ENCODE peak calls at places on chromosome 11, in six cellular contexts. U is nephron progenitor cell; N is NCI-H2171 treated with DMSO at 0.1 percent for 48 hours; P is activated T-cell treated with anti-CD3 and anti-CD28 coated beads, Interleukin-2, amount 50 U/mL, for 24 hours; S is NAMALWA; V is neural progenitor cell. M is an unnamed sample.

GRCh38 chr11:130611791-130612251 is 163.4 kb downstream of the ADAMTS15 start:
- DNase-seq in U (no peak), N (no peak), P (no peak), S (no peak), V (no peak), M (no peak)

GRCh38 chr11:97862021-97862420 is 1158.7 kb upstream of the CNTN5 start:
- DNase-seq in U (no peak), N (no peak), P (no peak), S (no peak), V (no peak), M (no peak)

GRCh38 chr11:57773026-57773598 is 11.5 kb downstream of the CTNND1 start:
- DNase-seq in U (no peak), N (no peak), P (no peak), S (no peak), V (no peak), M (no peak)

GRCh38 chr11:57482782-57483569 is 22.6 kb downstream of the RTN4RL2 start:
- DNase-seq in U (peak), N (peak), P (peak), S (no peak), V (peak), M (no peak)

GRCh38 chr11:63814383-63814736 is 1.1 kb downstream of the SPINDOC start:
- DNase-seq in U (no peak), N (no peak), P (no peak), S (peak), V (no peak), M (no peak)

GRCh38 chr11:92340839-92341238 is 116.2 kb downstream of the FAT3 start:
- DNase-seq in U (no peak), N (no peak), P (no peak), S (peak), V (peak), M (peak)

GRCh38 chr11:5362017-5362625 is 10.8 kb downstream of the OR51B6 start:
- DNase-seq in U (no peak), N (no peak), P (no peak), S (no peak), V (no peak), M (no peak)

GRCh38 chr11:130904380-130904779 is 11.9 kb downstream of the SNX19 start:
- DNase-seq in U (no peak), N (no peak), P (no peak), S (peak), V (peak), M (no peak)

GRCh38 chr11:12318791-12319733 is 58.3 kb upstream of the PARVA start:
- DNase-seq in U (no peak), N (peak), P (no peak), S (peak), V (no peak), M (no peak)

GRCh38 chr11:120744016-120744994 is 232.8 kb downstream of the GRIK4 start:
- DNase-seq in U (no peak), N (no peak), P (no peak), S (no peak), V (no peak), M (no peak)

GRCh38 chr11:106426696-106427095 is 349.2 kb downstream of the AASDHPPT start:
- DNase-seq in U (no peak), N (no peak), P (no peak), S (no peak), V (no peak), M (no peak)

GRCh38 chr11:112694813-112695212 is 266.4 kb upstream of the NCAM1 start:
- DNase-seq in U (no peak), N (no peak), P (no peak), S (no peak), V (no peak), M (no peak)

GRCh38 chr11:64406221-64406946 is 47.4 kb downstream of the RPS6KA4 start:
- DNase-seq in U (peak), N (no peak), P (no peak), S (no peak), V (peak), M (no peak)

GRCh38 chr11:74673956-74674355 is 57.3 kb downstream of the CHRDL2 start:
- DNase-seq in U (no peak), N (no peak), P (no peak), S (no peak), V (no peak), M (peak)

GRCh38 chr11:119338318-119338890 is 2.3 kb downstream of the C1QTNF5 start:
- DNase-seq in U (peak), N (peak), P (peak), S (peak), V (peak), M (no peak)

GRCh38 chr11:108498816-108499408 is 728 bp upstream of the POGLUT3 start:
- DNase-seq in U (peak), N (no peak), P (no peak), S (no peak), V (no peak), M (no peak)

GRCh38 chr11:27309064-27309463 is 54.0 kb downstream of the CCDC34 start:
- DNase-seq in U (no peak), N (no peak), P (no peak), S (no peak), V (no peak), M (no peak)

GRCh38 chr11:12099132-12099873 is 11.1 kb upstream of the MICAL2 start:
- DNase-seq in U (no peak), N (no peak), P (no peak), S (no peak), V (no peak), M (no peak)

GRCh38 chr11:115860246-115860645 is 356.0 kb upstream of the CADM1 start:
- DNase-seq in U (no peak), N (no peak), P (no peak), S (no peak), V (no peak), M (no peak)

GRCh38 chr11:73227571-73228211 is 9.6 kb downstream of the P2RY2 start:
- DNase-seq in U (peak), N (no peak), P (no peak), S (no peak), V (no peak), M (peak)

GRCh38 chr11:65425971-65426838 is 3.6 kb downstream of the NEAT1 start:
- DNase-seq in U (no peak), N (no peak), P (peak), S (peak), V (no peak), M (peak)

GRCh38 chr11:20005747-20006146 is 154.5 kb downstream of the DBX1 start:
- DNase-seq in U (no peak), N (no peak), P (no peak), S (no peak), V (no peak), M (no peak)

GRCh38 chr11:33083918-33084317 is 44.5 kb downstream of the TCP11L1 start:
- DNase-seq in U (no peak), N (no peak), P (no peak), S (no peak), V (no peak), M (no peak)

M was measured in left lobe of liver.